ENCODE peak calls at places on chromosomes 4 and X, in four cellular contexts. One of them, this sample, is unnamed.

GRCh38 chr4:4260185-4260751 is 12.2 kb upstream of the TMEM128 start:
- ATAC-seq in GM12878: peak; percentile 95
- ATAC-seq in A549: peak; percentile 98
- ATAC-seq in K562: peak; percentile 84
- ATAC-seq in this sample: no peak

GRCh38 chr4:150115851-150116250 is 37.6 kb downstream of the DCLK2 start:
- ATAC-seq in K562: no peak
- ATAC-seq in GM12878: no peak
- ATAC-seq in A549: peak; percentile 33
- ATAC-seq in this sample: no peak

GRCh38 chr4:184345573-184345922 is 127.9 kb upstream of the ENPP6 start:
- ATAC-seq in A549: no peak
- ATAC-seq in GM12878: no peak
- ATAC-seq in K562: no peak
- ATAC-seq in this sample: no peak

GRCh38 chr4:1348746-1349145 is 1.7 kb downstream of the UVSSA start:
- ATAC-seq in A549: no peak
- ATAC-seq in GM12878: no peak
- ATAC-seq in K562: no peak
- ATAC-seq in this sample: no peak

GRCh38 chr4:108029731-108030130 is 40.0 kb downstream of the HADH start:
- ATAC-seq in GM12878: no peak
- ATAC-seq in A549: no peak
- ATAC-seq in K562: no peak
- ATAC-seq in this sample: no peak

GRCh38 chrX:68490644-68491043 is 8.2 kb upstream of the YIPF6 start:
- ATAC-seq in K562: peak; percentile 98
- ATAC-seq in GM12878: peak; percentile 82
- ATAC-seq in A549: peak; percentile 96
- ATAC-seq in this sample: no peak

GRCh38 chrX:136497556-136498048 is at the start of gene HTATSF1:
- ATAC-seq in A549: peak; percentile 51
- ATAC-seq in K562: peak; percentile 58
- ATAC-seq in GM12878: peak; percentile 29
- ATAC-seq in this sample: peak; percentile 4

GRCh38 chr4:15116509-15117079 is 114.3 kb downstream of the CPEB2 start:
- ATAC-seq in GM12878: no peak
- ATAC-seq in A549: no peak
- ATAC-seq in K562: no peak
- ATAC-seq in this sample: no peak

GRCh38 chr4:185202984-185203379 is 818 bp downstream of the CFAP97 start:
- ATAC-seq in K562: peak; percentile 25
- ATAC-seq in GM12878: peak; percentile 16
- ATAC-seq in A549: peak; percentile 13
- ATAC-seq in this sample: no peak

GRCh38 chrX:136608295-136608933 is 39.5 kb upstream of the CD40LG start:
- ATAC-seq in K562: no peak
- ATAC-seq in A549: peak; percentile 62
- ATAC-seq in GM12878: peak; percentile 80
- ATAC-seq in this sample: no peak

GRCh38 chrX:19193584-19193983 is 71.3 kb upstream of the ADGRG2 start:
- ATAC-seq in GM12878: no peak
- ATAC-seq in A549: no peak
- ATAC-seq in K562: no peak
- ATAC-seq in this sample: no peak

GRCh38 chrX:24298191-24298590 is 15.7 kb downstream of the SUPT20HL2 start:
- ATAC-seq in GM12878: no peak
- ATAC-seq in A549: peak; percentile 68
- ATAC-seq in K562: no peak
- ATAC-seq in this sample: no peak

GRCh38 chr4:108360857-108361820 is 192.4 kb upstream of the LEF1 start:
- ATAC-seq in A549: no peak
- ATAC-seq in K562: peak; percentile 25
- ATAC-seq in GM12878: no peak
- ATAC-seq in this sample: no peak

GRCh38 chr4:108037884-108038283 is 48.2 kb downstream of the HADH start:
- ATAC-seq in K562: no peak
- ATAC-seq in GM12878: no peak
- ATAC-seq in A549: no peak
- ATAC-seq in this sample: no peak

GRCh38 chrX:16606142-16606720 is 43.7 kb upstream of the S100G start:
- ATAC-seq in K562: no peak
- ATAC-seq in GM12878: no peak
- ATAC-seq in A549: no peak
- ATAC-seq in this sample: no peak

GRCh38 chr4:103207673-103208072 is 9.5 kb upstream of the CENPE start:
- ATAC-seq in K562: peak; percentile 93
- ATAC-seq in GM12878: peak; percentile 14
- ATAC-seq in A549: no peak
- ATAC-seq in this sample: no peak

GRCh38 chrX:155768036-155768769 is 112.9 kb upstream of the VAMP7 start:
- ATAC-seq in GM12878: no peak
- ATAC-seq in A549: peak; percentile 56
- ATAC-seq in K562: no peak
- ATAC-seq in this sample: no peak

GRCh38 chr4:112185334-112185733 is 40.1 kb downstream of the FAM241A start:
- ATAC-seq in GM12878: peak; percentile 74
- ATAC-seq in K562: no peak
- ATAC-seq in A549: no peak
- ATAC-seq in this sample: no peak

GRCh38 chrX:11421816-11422528 is 128.8 kb downstream of the AMELX start:
- ATAC-seq in K562: no peak
- ATAC-seq in GM12878: no peak
- ATAC-seq in A549: no peak
- ATAC-seq in this sample: no peak

GRCh38 chrX:66017659-66018170 is 22.2 kb downstream of the VSIG4 start:
- ATAC-seq in A549: no peak
- ATAC-seq in K562: no peak
- ATAC-seq in GM12878: no peak
- ATAC-seq in this sample: no peak

GRCh38 chr4:86560447-86560846 is 33.7 kb upstream of the PTPN13 start:
- ATAC-seq in K562: no peak
- ATAC-seq in A549: no peak
- ATAC-seq in GM12878: no peak
- ATAC-seq in this sample: no peak

GRCh38 chrX:7108995-7109634 is 38.4 kb upstream of the STS start:
- ATAC-seq in K562: no peak
- ATAC-seq in A549: no peak
- ATAC-seq in GM12878: no peak
- ATAC-seq in this sample: no peak

GRCh38 chr4:78534286-78534955 is 17.1 kb upstream of the ANXA3 start:
- ATAC-seq in K562: no peak
- ATAC-seq in GM12878: no peak
- ATAC-seq in A549: no peak
- ATAC-seq in this sample: no peak

GRCh38 chr4:52036875-52037274 is 1.2 kb downstream of the SGCB start:
- ATAC-seq in GM12878: no peak
- ATAC-seq in K562: no peak
- ATAC-seq in A549: no peak
- ATAC-seq in this sample: no peak

GRCh38 chrX:253451-254297 is 27.5 kb upstream of the PLCXD1 start:
- ATAC-seq in A549: peak; percentile 44
- ATAC-seq in GM12878: no peak
- ATAC-seq in K562: peak; percentile 52
- ATAC-seq in this sample: no peak

GRCh38 chr4:159551268-159551667 is 448.4 kb downstream of the RAPGEF2 start:
- ATAC-seq in GM12878: no peak
- ATAC-seq in A549: no peak
- ATAC-seq in K562: no peak
- ATAC-seq in this sample: no peak

GRCh38 chr4:24645765-24646550 is 61.6 kb upstream of the DHX15 start:
- ATAC-seq in GM12878: no peak
- ATAC-seq in K562: no peak
- ATAC-seq in A549: peak; percentile 23
- ATAC-seq in this sample: no peak

GRCh38 chr4:142016031-142016430 is 379.6 kb downstream of the IL15 start:
- ATAC-seq in K562: no peak
- ATAC-seq in A549: no peak
- ATAC-seq in GM12878: peak; percentile 71
- ATAC-seq in this sample: no peak

GRCh38 chrX:68438575-68438974 is 5.3 kb upstream of the OPHN1 start:
- ATAC-seq in K562: peak; percentile 95
- ATAC-seq in A549: no peak
- ATAC-seq in GM12878: no peak
- ATAC-seq in this sample: no peak

DNA sequence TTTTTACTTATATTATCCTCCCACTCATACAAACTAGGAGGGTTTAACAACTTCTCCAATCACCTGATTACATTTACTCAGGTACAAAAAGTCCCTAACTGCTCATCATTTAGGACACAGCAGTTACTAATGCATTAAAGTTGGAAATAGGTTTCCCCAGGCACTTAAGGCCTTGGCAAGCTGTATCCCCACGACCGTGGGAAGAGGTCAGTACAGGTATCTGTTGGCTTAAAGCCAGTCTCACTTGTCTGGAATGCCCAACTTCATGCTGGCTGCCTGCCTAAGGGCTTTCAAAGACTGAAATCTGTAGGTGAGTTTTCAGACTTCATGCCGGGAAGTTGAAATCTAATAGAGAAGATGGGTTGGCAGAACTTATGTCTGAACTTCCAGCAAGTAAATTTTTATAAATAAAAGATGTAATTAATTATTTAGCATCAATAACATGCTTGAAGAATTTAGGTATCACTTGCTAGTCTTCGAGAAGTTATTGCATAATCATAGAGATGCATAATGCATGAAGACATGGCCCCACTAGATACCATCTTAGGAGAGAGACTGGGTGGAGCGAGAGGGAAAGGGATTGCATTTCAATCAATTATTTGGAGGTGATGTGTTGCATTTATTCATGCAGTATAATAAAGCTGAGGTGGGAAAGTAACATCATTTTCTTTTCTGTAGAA is 54.2 kb downstream of the SCD5 start:
- ATAC-seq in A549: no peak
- ATAC-seq in K562: no peak
- ATAC-seq in GM12878: no peak
- ATAC-seq in this sample: no peak
- TF ChIP-seq EP300 in A549: no peak
- TF ChIP-seq EP300 in K562: no peak
- TF ChIP-seq EP300 in GM12878: no peak
- TF ChIP-seq EP300 in this sample: no peak

GRCh38 chrX:151396042-151396826 is 772 bp upstream of the VMA21 start:
- ATAC-seq in GM12878: peak; percentile 49
- ATAC-seq in A549: no peak
- ATAC-seq in K562: no peak
- ATAC-seq in this sample: peak; percentile 77

GRCh38 chrX:151397741-151398070 is 700 bp downstream of the VMA21 start:
- ATAC-seq in A549: peak; percentile 41
- ATAC-seq in GM12878: peak; percentile 24
- ATAC-seq in K562: peak; percentile 64
- ATAC-seq in this sample: no peak

GRCh38 chrX:151398346-151398745 is 1.3 kb downstream of the VMA21 start:
- ATAC-seq in GM12878: no peak
- ATAC-seq in K562: no peak
- ATAC-seq in A549: no peak
- ATAC-seq in this sample: no peak

GRCh38 chrX:151393514-151393913 is 3.5 kb upstream of the VMA21 start:
- ATAC-seq in K562: no peak
- ATAC-seq in GM12878: peak; percentile 52
- ATAC-seq in A549: no peak
- ATAC-seq in this sample: no peak

DNA sequence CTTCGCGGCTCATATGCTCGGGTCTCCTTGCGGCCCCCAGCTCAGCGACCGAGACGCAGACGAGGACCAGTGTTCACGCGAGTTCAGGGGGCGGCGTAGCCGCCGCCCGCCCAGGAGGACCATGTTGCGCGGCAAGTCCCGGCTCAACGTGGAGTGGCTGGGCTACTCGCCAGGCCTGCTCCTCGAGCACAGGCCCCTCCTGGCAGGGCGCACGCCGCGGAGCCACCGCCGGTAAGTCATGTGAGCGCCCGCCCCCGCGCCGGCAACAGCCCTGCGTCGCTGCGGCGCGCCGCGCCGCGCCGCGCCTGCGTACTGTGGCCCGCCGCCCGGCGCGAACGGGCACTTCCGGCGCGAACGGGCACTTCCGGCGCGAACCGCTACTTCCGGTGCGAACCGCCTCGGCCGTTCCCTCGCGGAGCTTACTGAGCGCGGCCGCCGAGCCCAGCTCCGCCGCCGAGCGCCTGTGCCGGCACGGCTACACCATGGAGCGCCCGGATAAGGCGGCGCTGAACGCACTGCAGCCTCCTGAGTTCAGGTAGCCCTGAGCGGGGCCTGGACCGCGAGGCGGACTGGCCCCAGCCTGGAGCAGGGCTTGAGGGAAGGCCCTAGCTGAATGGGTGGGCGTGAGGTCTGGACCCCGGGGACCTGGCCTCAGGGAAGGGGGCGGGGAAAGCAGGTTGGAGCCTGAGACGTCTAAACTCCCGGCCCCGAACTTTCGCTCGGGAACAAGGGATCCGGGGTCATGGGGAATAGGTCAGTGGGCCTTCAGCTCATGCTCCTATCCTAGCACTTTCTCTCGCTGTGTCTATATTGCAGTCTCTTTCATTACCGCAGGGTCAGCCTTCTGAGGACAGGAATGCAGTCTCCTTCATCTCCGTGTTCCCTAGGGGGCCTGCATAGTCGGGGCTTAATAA is at the start of gene VMA21:
- ATAC-seq in K562: peak; percentile 94
- ATAC-seq in GM12878: peak; percentile 88
- ATAC-seq in A549: peak; percentile 97
- ATAC-seq in this sample: peak; percentile 97
- TF ChIP-seq POLR2A in K562: peak; percentile 84
- TF ChIP-seq POLR2A in GM12878: peak; percentile 93
- TF ChIP-seq POLR2A in A549: peak; percentile 64
- TF ChIP-seq POLR2A in this sample: peak; percentile 58

DNA sequence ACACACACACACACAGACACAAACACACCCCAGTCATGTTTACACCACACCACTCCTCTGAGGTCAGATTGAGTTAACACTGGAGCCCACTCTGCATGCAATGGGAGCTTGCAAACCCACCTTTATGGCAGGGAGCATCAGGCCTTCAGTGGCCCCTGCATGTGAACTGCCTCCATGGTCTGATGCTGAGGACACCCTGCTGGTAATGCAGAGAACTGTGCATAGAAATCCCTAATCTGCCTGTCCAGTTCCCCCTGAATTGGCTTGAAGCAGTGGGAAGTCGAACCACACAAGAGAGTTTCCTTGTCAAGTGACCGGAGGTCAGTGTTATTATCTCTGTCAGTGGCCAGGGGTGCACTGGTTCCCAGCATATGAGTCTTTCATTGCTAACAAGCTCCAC is 59.8 kb downstream of the ANOS1 start:
- ATAC-seq in GM12878: no peak
- ATAC-seq in A549: no peak
- ATAC-seq in K562: no peak
- ATAC-seq in this sample: no peak
- TF ChIP-seq CTCF in GM12878: no peak
- TF ChIP-seq CTCF in A549: no peak
- TF ChIP-seq CTCF in K562: no peak
- TF ChIP-seq CTCF in this sample: no peak

DNA sequence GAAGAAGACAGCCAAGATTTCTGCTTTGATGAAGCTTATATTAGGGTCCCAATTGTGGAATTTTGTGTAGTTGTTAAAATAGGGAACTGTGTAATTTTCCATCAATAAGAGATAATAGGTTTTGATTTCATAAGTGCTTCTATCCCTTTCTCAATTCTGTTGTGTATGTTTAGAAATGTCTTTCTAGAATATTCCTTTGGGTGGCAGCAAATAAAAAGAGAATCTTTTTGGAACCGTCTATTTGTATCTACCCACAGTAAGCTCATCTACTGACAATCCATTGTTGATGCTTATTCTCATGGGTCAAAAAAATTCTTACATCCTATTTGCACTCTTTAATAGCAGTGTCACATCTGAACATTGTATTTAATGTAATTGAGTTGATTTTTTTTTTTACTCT is 61.7 kb downstream of the TMA16 start:
- ATAC-seq in GM12878: peak; percentile 72
- ATAC-seq in K562: no peak
- ATAC-seq in A549: no peak
- ATAC-seq in this sample: no peak
- TF ChIP-seq EP300 in GM12878: no peak
- TF ChIP-seq EP300 in K562: no peak
- TF ChIP-seq EP300 in A549: no peak
- TF ChIP-seq EP300 in this sample: no peak

This sample was measured in gastroesophageal sphincter.